ENCODE peak calls at places on chromosomes 1 and 21, in five cellular contexts. H, W, T, S and L are unnamed samples.

GRCh38 chr1:160189649-160190625 is at the start of gene CASQ1:
- DNase-seq in H (no peak), W (no peak), T (no peak), S (no peak), L (no peak)

GRCh38 chr1:61452354-61452990 is 272.5 kb downstream of the TM2D1 start:
- DNase-seq in H (no peak), W (no peak), T (no peak), S (no peak), L (no peak)

GRCh38 chr1:207058252-207058651 is 5.2 kb downstream of the PFKFB2 start:
- DNase-seq in H (no peak), W (no peak), T (no peak), S (no peak), L (no peak)

GRCh38 chr1:115246526-115246925 is 91.5 kb downstream of the NGF start:
- DNase-seq in H (no peak), W (no peak), T (no peak), S (no peak), L (no peak)

GRCh38 chr1:227447531-227447990 is 115.8 kb upstream of the ZNF678 start:
- DNase-seq in H (no peak), W (no peak), T (no peak), S (no peak), L (peak; percentile 71)

GRCh38 chr1:117683571-117684285 is 77.9 kb downstream of the TENT5C start:
- DNase-seq in H (no peak), W (no peak), T (no peak), S (no peak), L (no peak)

GRCh38 chr21:45948576-45949141 is 32.9 kb upstream of the COL6A1 start:
- DNase-seq in H (peak; percentile 58), W (no peak), T (no peak), S (no peak), L (no peak)

GRCh38 chr1:243268284-243268653 is 12.4 kb downstream of the SDCCAG8 start:
- DNase-seq in H (no peak), W (peak; percentile 58), T (no peak), S (no peak), L (no peak)

GRCh38 chr1:71850936-71851335 is 431.4 kb downstream of the NEGR1 start:
- DNase-seq in H (no peak), W (no peak), T (no peak), S (no peak), L (no peak)

GRCh38 chr1:12436817-12437599 is 181.0 kb downstream of the DHRS3 start:
- DNase-seq in H (peak; percentile 54), W (peak; percentile 54), T (peak; percentile 69), S (no peak), L (no peak)

GRCh38 chr1:85464497-85465098 is 361 bp downstream of the DDAH1 start:
- DNase-seq in H (no peak), W (peak; percentile 55), T (peak; percentile 40), S (no peak), L (peak; percentile 83)

GRCh38 chr1:53449026-53449425 is 10.2 kb upstream of the DMRTB1 start:
- DNase-seq in H (no peak), W (no peak), T (no peak), S (no peak), L (no peak)
- TF ChIP-seq KDM1A in H (no peak), W (no peak), T (no peak), S (no peak), L (no peak)

DNA sequence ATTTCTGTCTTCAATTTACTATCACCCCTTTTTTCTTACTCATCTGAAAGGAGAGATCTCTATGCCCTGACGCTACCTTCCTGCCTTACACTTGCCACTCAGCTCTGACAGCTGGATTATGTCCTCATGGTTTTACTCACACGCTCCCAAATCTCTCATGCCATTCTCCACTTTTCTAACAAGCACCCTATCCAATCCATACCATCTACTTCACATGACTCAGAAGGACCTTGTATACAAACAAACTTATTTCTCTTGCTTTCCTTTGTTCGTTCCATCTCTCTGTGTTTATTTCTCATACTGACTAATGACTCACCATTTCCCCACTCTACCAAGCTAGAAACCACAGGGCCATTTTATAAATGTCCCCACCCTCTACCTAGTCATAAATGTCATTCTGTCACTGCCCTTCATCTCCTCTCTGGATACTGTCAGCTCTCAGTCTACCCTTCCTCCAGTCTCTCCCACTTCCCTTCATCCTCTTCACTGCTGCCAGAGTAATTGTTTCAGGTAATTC is 87.3 kb downstream of the USP24 start:
- DNase-seq in H (no peak), W (peak; percentile 29), T (no peak), S (peak; percentile 20), L (no peak)
- TF ChIP-seq MAX in H (no peak), W (no peak), T (no peak), S (no peak), L (no peak)

GRCh38 chr1:23401313-23401712 is 23.2 kb downstream of the TCEA3 start:
- DNase-seq in H (no peak), W (no peak), T (no peak), S (no peak), L (no peak)

GRCh38 chr1:23403735-23404486 is 20.6 kb downstream of the TCEA3 start:
- DNase-seq in H (peak; percentile 88), W (peak; percentile 94), T (peak; percentile 46), S (peak; percentile 16), L (peak; percentile 98)

GRCh38 chr1:23403355-23403734 is 21.2 kb downstream of the TCEA3 start:
- DNase-seq in H (no peak), W (no peak), T (no peak), S (no peak), L (no peak)

GRCh38 chr1:23402286-23403037 is 22.1 kb downstream of the TCEA3 start:
- DNase-seq in H (no peak), W (no peak), T (no peak), S (no peak), L (no peak)

GRCh38 chr1:23403038-23403336 is 21.6 kb downstream of the TCEA3 start:
- DNase-seq in H (peak; percentile 52), W (peak; percentile 53), T (no peak), S (no peak), L (no peak)
- TF ChIP-seq KDM1A in H (no peak), W (no peak), T (no peak), S (no peak), L (no peak)

GRCh38 chr1:15457484-15458027 is 1.0 kb downstream of the CELA2A start:
- DNase-seq in H (peak; percentile 48), W (no peak), T (no peak), S (no peak), L (no peak)

GRCh38 chr1:15454256-15454655 is 2.3 kb upstream of the CELA2A start:
- DNase-seq in H (no peak), W (no peak), T (no peak), S (no peak), L (no peak)

GRCh38 chr1:15456313-15456954 is at the start of gene CELA2A:
- DNase-seq in H (no peak), W (no peak), T (no peak), S (no peak), L (no peak)

GRCh38 chr1:15453773-15454172 is 2.8 kb upstream of the CELA2A start:
- DNase-seq in H (no peak), W (no peak), T (no peak), S (no peak), L (no peak)

GRCh38 chr1:15455522-15455921 is 1.0 kb upstream of the CELA2A start:
- DNase-seq in H (no peak), W (no peak), T (no peak), S (peak; percentile 35), L (no peak)
- TF ChIP-seq MAX in H (no peak), W (no peak), T (no peak), S (no peak), L (no peak)